ENCODE peak calls at places on chromosomes 11 and 22, in eight cellular contexts. One of them, this sample, is unnamed.

GRCh38 chr11:68903288-68903630 is 373 bp downstream of the MRPL21 start:
- DNase-seq in ovary: no peak
- DNase-seq in A549: no peak
- DNase-seq in HCT116: no peak
- DNase-seq in IMR-90: no peak
- DNase-seq in transverse colon: no peak
- DNase-seq in adrenal gland: no peak
- DNase-seq in uterus: no peak
- DNase-seq in this sample: no peak

GRCh38 chr11:12715941-12716340 is 41.7 kb downstream of the TEAD1 start:
- DNase-seq in ovary: no peak
- DNase-seq in A549: no peak
- DNase-seq in HCT116: no peak
- DNase-seq in IMR-90: no peak
- DNase-seq in transverse colon: no peak
- DNase-seq in adrenal gland: no peak
- DNase-seq in uterus: no peak
- DNase-seq in this sample: no peak

GRCh38 chr11:110434952-110435779 is 5.4 kb downstream of the FDX1 start:
- DNase-seq in ovary: no peak
- DNase-seq in A549: no peak
- DNase-seq in HCT116: peak; percentile 24
- DNase-seq in IMR-90: no peak
- DNase-seq in transverse colon: peak; percentile 20
- DNase-seq in adrenal gland: no peak
- DNase-seq in uterus: no peak
- DNase-seq in this sample: no peak

GRCh38 chr11:104118105-104118762 is 45.7 kb downstream of the PDGFD start:
- DNase-seq in ovary: no peak
- DNase-seq in A549: no peak
- DNase-seq in HCT116: no peak
- DNase-seq in IMR-90: no peak
- DNase-seq in transverse colon: no peak
- DNase-seq in adrenal gland: no peak
- DNase-seq in uterus: no peak
- DNase-seq in this sample: no peak

GRCh38 chr11:1749787-1750351 is 526 bp downstream of the IFITM10 start:
- DNase-seq in ovary: no peak
- DNase-seq in A549: peak; percentile 42
- DNase-seq in HCT116: no peak
- DNase-seq in IMR-90: peak; percentile 78
- DNase-seq in transverse colon: peak; percentile 11
- DNase-seq in adrenal gland: peak; percentile 75
- DNase-seq in uterus: no peak
- DNase-seq in this sample: peak; percentile 61

GRCh38 chr11:132062541-132062940 is 692.1 kb downstream of the NTM start:
- DNase-seq in ovary: no peak
- DNase-seq in A549: no peak
- DNase-seq in HCT116: no peak
- DNase-seq in IMR-90: peak; percentile 77
- DNase-seq in transverse colon: no peak
- DNase-seq in adrenal gland: no peak
- DNase-seq in uterus: no peak
- DNase-seq in this sample: no peak

GRCh38 chr11:100585728-100586127 is 101.4 kb upstream of the ARHGAP42 start:
- DNase-seq in ovary: no peak
- DNase-seq in A549: no peak
- DNase-seq in HCT116: no peak
- DNase-seq in IMR-90: no peak
- DNase-seq in transverse colon: no peak
- DNase-seq in adrenal gland: no peak
- DNase-seq in uterus: no peak
- DNase-seq in this sample: no peak

GRCh38 chr22:39426380-39427043 is 26.9 kb downstream of the TAB1 start:
- DNase-seq in ovary: no peak
- DNase-seq in A549: no peak
- DNase-seq in HCT116: no peak
- DNase-seq in IMR-90: no peak
- DNase-seq in transverse colon: no peak
- DNase-seq in adrenal gland: no peak
- DNase-seq in uterus: no peak
- DNase-seq in this sample: no peak

GRCh38 chr11:65781152-65781961 is 581 bp upstream of the AP5B1 start:
- DNase-seq in ovary: peak; percentile 43
- DNase-seq in A549: peak; percentile 54
- DNase-seq in HCT116: no peak
- DNase-seq in IMR-90: no peak
- DNase-seq in transverse colon: peak; percentile 37
- DNase-seq in adrenal gland: peak; percentile 37
- DNase-seq in uterus: no peak
- DNase-seq in this sample: peak; percentile 88

DNA sequence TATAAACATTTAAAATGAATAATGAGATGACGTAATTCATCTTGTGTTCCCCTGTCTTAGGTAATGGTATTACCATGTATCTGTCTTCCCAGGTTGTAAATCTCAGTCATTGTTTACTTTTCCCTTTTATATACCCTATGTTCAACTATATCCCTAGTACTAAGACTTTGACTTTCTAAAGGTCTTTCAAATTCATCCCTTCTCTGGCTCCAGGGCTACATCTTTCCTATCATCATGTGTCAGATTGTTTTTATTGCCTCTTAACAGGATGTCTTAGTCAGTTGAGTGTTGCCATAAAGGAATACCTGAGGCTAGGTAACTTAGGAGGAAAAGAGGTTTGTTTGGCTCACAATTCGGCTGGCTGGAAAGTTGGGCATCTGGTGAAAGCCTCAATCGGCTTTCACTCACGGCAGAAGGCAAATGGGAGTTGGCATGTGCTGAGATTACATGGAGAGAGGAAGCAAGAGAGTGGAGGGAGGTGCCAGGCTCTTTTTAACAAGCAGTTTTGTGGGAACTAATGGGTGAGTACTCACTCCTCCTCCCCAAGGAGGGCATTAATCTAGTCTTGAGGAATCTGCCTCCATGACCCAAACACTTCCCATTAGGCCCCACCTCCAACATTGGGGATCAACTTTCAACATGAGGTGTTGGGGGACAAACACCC is 11.6 kb upstream of the DLAT start:
- DNase-seq in ovary: no peak
- DNase-seq in A549: no peak
- DNase-seq in HCT116: no peak
- DNase-seq in IMR-90: no peak
- DNase-seq in transverse colon: no peak
- DNase-seq in adrenal gland: no peak
- DNase-seq in uterus: no peak
- DNase-seq in this sample: no peak
- H3K4me3 ChIP-seq in ovary: no peak overlapping the region
- H3K4me3 ChIP-seq in A549: no peak overlapping the region
- H3K4me3 ChIP-seq in HCT116: no peak overlapping the region
- H3K4me3 ChIP-seq in IMR-90: no peak overlapping the region
- H3K4me3 ChIP-seq in transverse colon: no peak overlapping the region
- H3K4me3 ChIP-seq in adrenal gland: no peak overlapping the region
- H3K4me3 ChIP-seq in uterus: no peak overlapping the region
- H3K4me3 ChIP-seq in this sample: no peak overlapping the region

GRCh38 chr11:114134870-114135269 is 75.4 kb downstream of the ZBTB16 start:
- DNase-seq in ovary: no peak
- DNase-seq in A549: no peak
- DNase-seq in HCT116: no peak
- DNase-seq in IMR-90: peak; percentile 5
- DNase-seq in transverse colon: peak; percentile 18
- DNase-seq in adrenal gland: no peak
- DNase-seq in uterus: no peak
- DNase-seq in this sample: no peak

GRCh38 chr11:114137054-114137453 is 77.5 kb downstream of the ZBTB16 start:
- DNase-seq in ovary: no peak
- DNase-seq in A549: no peak
- DNase-seq in HCT116: no peak
- DNase-seq in IMR-90: no peak
- DNase-seq in transverse colon: no peak
- DNase-seq in adrenal gland: no peak
- DNase-seq in uterus: no peak
- DNase-seq in this sample: no peak

GRCh38 chr11:114133548-114134329 is 74.2 kb downstream of the ZBTB16 start:
- DNase-seq in ovary: no peak
- DNase-seq in A549: no peak
- DNase-seq in HCT116: no peak
- DNase-seq in IMR-90: no peak
- DNase-seq in transverse colon: peak; percentile 6
- DNase-seq in adrenal gland: no peak
- DNase-seq in uterus: peak; percentile 73
- DNase-seq in this sample: no peak

GRCh38 chr11:114137838-114138237 is 78.3 kb downstream of the ZBTB16 start:
- DNase-seq in ovary: no peak
- DNase-seq in A549: no peak
- DNase-seq in HCT116: no peak
- DNase-seq in IMR-90: no peak
- DNase-seq in transverse colon: no peak
- DNase-seq in adrenal gland: no peak
- DNase-seq in uterus: no peak
- DNase-seq in this sample: no peak

DNA sequence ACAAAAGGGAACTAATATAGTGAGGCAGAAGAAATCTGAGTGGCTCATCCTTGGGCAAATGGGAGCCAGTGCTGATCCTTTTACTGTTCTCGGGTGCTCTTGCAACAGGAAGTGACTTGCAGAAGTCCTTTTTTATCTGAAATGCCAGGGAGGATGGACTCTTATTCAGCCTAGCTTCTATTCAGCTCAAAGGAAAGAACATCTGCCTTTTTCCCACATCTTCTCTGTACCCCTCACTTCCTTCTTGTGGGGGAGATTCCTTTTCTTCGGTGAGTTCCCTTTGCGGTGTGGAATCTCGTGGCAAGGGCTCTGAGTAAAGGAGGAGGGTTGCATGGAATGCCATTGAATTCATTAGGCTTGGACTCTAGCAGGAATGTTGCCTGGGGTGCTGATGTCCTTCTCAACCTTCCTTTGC is 76.2 kb downstream of the ZBTB16 start:
- DNase-seq in ovary: no peak
- DNase-seq in A549: no peak
- DNase-seq in HCT116: no peak
- DNase-seq in IMR-90: no peak
- DNase-seq in transverse colon: no peak
- DNase-seq in adrenal gland: no peak
- DNase-seq in uterus: no peak
- DNase-seq in this sample: no peak
- TF ChIP-seq POLR2A in ovary: no peak
- TF ChIP-seq POLR2A in A549: no peak
- TF ChIP-seq POLR2A in HCT116: no peak
- TF ChIP-seq POLR2A in IMR-90: no peak
- TF ChIP-seq POLR2A in transverse colon: no peak
- TF ChIP-seq POLR2A in adrenal gland: no peak
- TF ChIP-seq POLR2A in uterus: no peak
- TF ChIP-seq POLR2A in this sample: no peak

GRCh38 chr11:35661539-35661938 is 1.0 kb upstream of the TRIM44 start:
- DNase-seq in ovary: no peak
- DNase-seq in A549: no peak
- DNase-seq in HCT116: no peak
- DNase-seq in IMR-90: no peak
- DNase-seq in transverse colon: no peak
- DNase-seq in adrenal gland: no peak
- DNase-seq in uterus: no peak
- DNase-seq in this sample: no peak
- H3K4me3 ChIP-seq in ovary: peak overlapping the region; percentile 71
- H3K4me3 ChIP-seq in A549: peak overlapping the region; percentile 70
- H3K4me3 ChIP-seq in HCT116: peak overlapping the region; percentile 49
- H3K4me3 ChIP-seq in IMR-90: peak overlapping the region; percentile 68
- H3K4me3 ChIP-seq in transverse colon: peak overlapping the region; percentile 63
- H3K4me3 ChIP-seq in adrenal gland: peak overlapping the region; percentile 69
- H3K4me3 ChIP-seq in uterus: peak overlapping the region; percentile 76
- H3K4me3 ChIP-seq in this sample: peak overlapping the region; percentile 95

DNA sequence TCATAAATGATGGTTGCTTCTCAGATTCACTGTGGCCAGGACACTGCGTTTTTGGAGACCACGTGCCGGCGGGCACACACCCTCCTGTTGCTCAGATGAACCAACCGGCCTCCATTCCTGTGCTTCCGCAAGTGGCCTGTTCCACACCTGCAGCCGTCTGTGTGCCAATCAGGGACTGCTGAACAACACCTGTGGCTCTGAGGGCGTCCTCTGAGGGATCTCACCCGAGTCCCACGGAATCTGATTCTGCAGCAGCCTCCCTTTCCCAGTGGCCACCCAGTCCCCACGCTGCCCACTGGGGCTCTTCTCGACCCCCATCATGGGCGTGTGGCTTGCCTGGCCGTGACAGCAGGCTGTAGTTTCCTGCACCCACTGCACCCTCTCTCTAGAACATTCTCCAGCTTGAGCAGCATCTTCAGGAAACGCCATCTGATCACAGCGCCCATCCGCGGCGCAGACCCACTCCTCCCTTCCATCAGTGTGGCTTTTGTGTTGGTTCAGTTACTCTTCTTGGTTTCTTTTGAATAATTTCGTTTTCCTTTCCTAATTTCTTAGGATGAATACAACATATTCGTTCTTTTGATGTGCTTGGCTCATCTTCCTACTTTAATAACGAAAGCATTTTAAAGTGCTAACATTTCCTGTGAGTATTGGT is 100.3 kb upstream of the SLC22A12 start:
- DNase-seq in ovary: no peak
- DNase-seq in A549: no peak
- DNase-seq in HCT116: no peak
- DNase-seq in IMR-90: no peak
- DNase-seq in transverse colon: no peak
- DNase-seq in adrenal gland: no peak
- DNase-seq in uterus: no peak
- DNase-seq in this sample: no peak
- TF ChIP-seq POLR2A in ovary: no peak
- TF ChIP-seq POLR2A in A549: no peak
- TF ChIP-seq POLR2A in HCT116: no peak
- TF ChIP-seq POLR2A in IMR-90: no peak
- TF ChIP-seq POLR2A in transverse colon: no peak
- TF ChIP-seq POLR2A in adrenal gland: no peak
- TF ChIP-seq POLR2A in uterus: no peak
- TF ChIP-seq POLR2A in this sample: no peak

This sample was measured in suprapubic skin.